ENCODE peak calls at places on chromosomes 13 and 19, in five cellular contexts. T, V, D, Q and R are unnamed samples.

GRCh38 chr13:114115796-114116195 is 16.6 kb downstream of the RASA3 start:
- DNase-seq in Q (no peak), V (no peak), T (peak; percentile 7), D (peak; percentile 48), R (no peak)

GRCh38 chr13:114034481-114034891 is 60.6 kb upstream of the C13orf46 start:
- DNase-seq in D (no peak), T (no peak), V (no peak), Q (no peak), R (no peak)

GRCh38 chr19:290539-291521 is at the start of gene PLPP2:
- DNase-seq in V (peak; percentile 76), D (peak; percentile 54), Q (no peak), T (peak; percentile 77), R (no peak)

GRCh38 chr13:43558942-43559341 is 227.8 kb downstream of the ENOX1 start:
- DNase-seq in T (no peak), D (no peak), V (no peak), Q (no peak), R (no peak)

GRCh38 chr19:15423130-15423529 is 4.3 kb upstream of the AKAP8L start:
- DNase-seq in T (no peak), V (no peak), D (no peak), Q (no peak), R (no peak)

GRCh38 chr19:55095260-55096060 is 19.8 kb downstream of the EPS8L1 start:
- DNase-seq in Q (no peak), T (no peak), D (no peak), V (no peak), R (no peak)

GRCh38 chr13:33353210-33353609 is 67.7 kb upstream of the STARD13 start:
- DNase-seq in Q (no peak), V (no peak), T (peak; percentile 47), D (peak; percentile 85), R (no peak)

GRCh38 chr13:41652735-41653361 is 195.5 kb downstream of the RGCC start:
- DNase-seq in Q (no peak), D (no peak), V (peak; percentile 60), T (no peak), R (no peak)

GRCh38 chr13:76885203-76886004 is 801 bp downstream of the KCTD12 start:
- DNase-seq in T (peak; percentile 70), D (peak; percentile 86), V (peak; percentile 81), Q (no peak), R (peak; percentile 21)

GRCh38 chr13:113759525-113760137 is 605 bp downstream of the TMEM255B start:
- DNase-seq in Q (no peak), T (no peak), V (peak; percentile 69), D (peak; percentile 62), R (no peak)

GRCh38 chr19:10226376-10227214 is 4.5 kb downstream of the S1PR2 start:
- DNase-seq in T (peak; percentile 58), V (peak; percentile 92), Q (no peak), D (peak; percentile 79), R (no peak)

GRCh38 chr19:39109641-39110040 is 15.9 kb upstream of the PAK4 start:
- DNase-seq in V (no peak), D (no peak), Q (no peak), T (no peak), R (no peak)

GRCh38 chr19:18406749-18407148 is 9.3 kb upstream of the LRRC25 start:
- DNase-seq in T (no peak), V (no peak), Q (no peak), D (no peak), R (no peak)

GRCh38 chr13:41458939-41459753 is 1.8 kb downstream of the RGCC start:
- DNase-seq in D (peak; percentile 73), V (peak; percentile 32), Q (no peak), T (peak; percentile 65), R (peak; percentile 5)

GRCh38 chr13:40206241-40207109 is 460.0 kb downstream of the FOXO1 start:
- DNase-seq in D (no peak), T (no peak), Q (no peak), V (no peak), R (no peak)

GRCh38 chr19:54952591-54953344 is 5.4 kb upstream of the NLRP7 start:
- DNase-seq in Q (no peak), D (no peak), T (no peak), V (no peak), R (no peak)

GRCh38 chr19:2035590-2035991 is 15.5 kb downstream of the MKNK2 start:
- DNase-seq in Q (no peak), V (no peak), D (no peak), T (no peak), R (no peak)

GRCh38 chr19:5035817-5036732 is 67.2 kb downstream of the KDM4B start:
- DNase-seq in Q (no peak), T (no peak), D (no peak), V (no peak), R (no peak)

GRCh38 chr13:95644611-95645052 is at the start of gene DZIP1:
- DNase-seq in V (peak; percentile 90), T (peak; percentile 65), D (peak; percentile 79), Q (peak; percentile 15), R (no peak)

GRCh38 chr19:51632126-51632525 is 1.9 kb upstream of the SIGLEC5 start:
- DNase-seq in T (no peak), D (no peak), V (no peak), Q (no peak), R (no peak)

GRCh38 chr13:22102237-22102636 is 431.4 kb downstream of the FGF9 start:
- DNase-seq in V (no peak), D (no peak), Q (no peak), T (no peak), R (no peak)

GRCh38 chr19:52170304-52170703 is 1.1 kb downstream of the ZNF836 start:
- DNase-seq in T (no peak), D (no peak), V (no peak), Q (no peak), R (no peak)

GRCh38 chr19:15288146-15288963 is 44.0 kb downstream of the BRD4 start:
- DNase-seq in Q (no peak), V (peak; percentile 72), T (no peak), D (peak; percentile 72), R (no peak)

GRCh38 chr13:37001921-37002250 is 1.3 kb downstream of the EXOSC8 start:
- DNase-seq in Q (no peak), D (no peak), T (no peak), V (no peak), R (no peak)

GRCh38 chr19:1970806-1971502 is 30.0 kb downstream of the CSNK1G2 start:
- DNase-seq in D (no peak), V (no peak), T (no peak), Q (no peak), R (no peak)

GRCh38 chr13:76836311-76836710 is 49.9 kb downstream of the KCTD12 start:
- DNase-seq in Q (no peak), T (no peak), V (no peak), D (no peak), R (no peak)

GRCh38 chr13:108705031-108705430 is 75.6 kb downstream of the MYO16 start:
- DNase-seq in D (no peak), V (no peak), Q (no peak), T (no peak), R (no peak)

GRCh38 chr19:47994209-47994802 is at the start of gene ELSPBP1:
- DNase-seq in T (no peak), V (no peak), Q (no peak), D (no peak), R (no peak)

GRCh38 chr13:45847554-45848224 is 3.9 kb downstream of the SIAH3 start:
- DNase-seq in T (peak; percentile 18), D (no peak), Q (no peak), V (no peak), R (no peak)

GRCh38 chr13:114064516-114065140 is 67.8 kb downstream of the RASA3 start:
- DNase-seq in Q (no peak), V (peak; percentile 83), T (peak; percentile 40), D (no peak), R (no peak)

GRCh38 chr19:9724157-9724556 is 44.4 kb downstream of the ZNF846 start:
- DNase-seq in T (no peak), D (no peak), V (no peak), Q (no peak), R (no peak)

GRCh38 chr13:110645750-110646149 is 30.4 kb downstream of the NAXD start:
- DNase-seq in D (no peak), T (no peak), V (no peak), Q (no peak), R (no peak)

GRCh38 chr13:110643324-110643723 is 28.0 kb downstream of the NAXD start:
- DNase-seq in V (no peak), Q (no peak), D (no peak), T (no peak), R (no peak)

GRCh38 chr13:110643768-110644421 is 28.6 kb downstream of the NAXD start:
- DNase-seq in Q (no peak), D (no peak), T (no peak), V (no peak), R (no peak)

GRCh38 chr13:110646442-110647364 is 31.4 kb downstream of the NAXD start:
- DNase-seq in V (no peak), T (no peak), Q (no peak), D (no peak), R (no peak)

DNA sequence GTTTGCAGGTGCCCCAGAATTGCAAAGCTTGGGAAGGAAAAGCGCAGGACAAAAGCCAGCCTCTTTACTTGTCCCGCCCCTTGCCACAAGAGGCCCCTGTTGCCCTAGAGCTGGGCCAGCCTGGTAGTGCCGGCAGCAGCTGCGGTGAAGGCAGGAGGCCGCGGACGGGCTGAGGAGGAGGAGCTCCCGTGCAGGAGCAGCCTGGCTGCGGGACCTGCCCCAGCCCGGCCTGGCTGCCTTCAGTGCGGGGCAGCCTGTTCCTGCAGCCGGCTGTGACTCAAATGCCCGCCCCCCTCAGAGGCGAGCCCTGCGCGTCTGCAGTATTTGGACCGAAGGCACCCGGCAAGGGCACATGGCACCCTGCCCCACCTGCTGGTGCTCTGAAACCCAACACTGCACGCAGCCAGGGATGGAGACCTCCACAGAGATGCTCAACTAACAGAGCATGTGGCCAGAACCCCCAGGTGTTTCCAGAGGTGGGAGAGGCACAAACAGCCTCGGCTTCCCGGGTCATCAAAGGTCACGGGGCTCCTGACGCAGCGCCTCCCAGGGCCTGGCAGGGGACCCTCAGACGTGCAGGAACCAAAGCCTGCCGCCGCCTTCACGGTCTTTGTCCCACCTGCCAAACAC is 29.7 kb downstream of the NAXD start:
- DNase-seq in Q (no peak), V (peak; percentile 46), T (peak; percentile 66), D (peak; percentile 88), R (no peak)
- TF ChIP-seq CTCF in Q (no peak), V (no peak), T (peak; percentile 34), D (peak; percentile 46), R (peak; percentile 10)

GRCh38 chr19:8481191-8481590 is 21.2 kb downstream of the PRAM1 start:
- DNase-seq in V (no peak), T (no peak), D (peak; percentile 60), Q (no peak), R (no peak)
- H3K27ac ChIP-seq in V (no peak overlapping the region), T (no peak overlapping the region), D (no peak overlapping the region), Q (no peak overlapping the region), R (peak overlapping the region; percentile 65)

DNA sequence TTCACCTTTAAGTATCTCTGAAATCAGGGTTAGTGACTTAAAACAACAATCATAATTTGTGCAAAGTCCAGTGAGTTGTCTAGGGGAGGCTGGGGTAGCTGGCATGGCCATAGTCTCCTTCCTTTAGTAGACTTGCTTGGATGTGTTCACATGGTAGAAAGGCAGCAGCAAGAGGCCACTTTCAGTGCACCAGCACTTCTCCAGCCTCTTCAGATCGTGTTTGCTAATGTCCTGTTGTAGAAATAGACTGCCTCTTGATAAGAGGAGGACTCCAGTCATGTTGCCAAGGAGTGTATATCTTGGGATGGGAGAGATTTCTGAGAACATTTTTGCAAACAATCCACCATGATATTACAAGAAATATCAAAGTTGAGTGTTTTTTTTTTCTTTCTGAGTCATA is 22.9 kb downstream of the WDFY2 start:
- DNase-seq in T (no peak), V (no peak), Q (no peak), D (no peak), R (no peak)
- TF ChIP-seq CTCF in T (no peak), V (no peak), Q (no peak), D (no peak), R (no peak)

GRCh38 chr19:19488875-19489690 is 26.3 kb downstream of the TSSK6 start:
- DNase-seq in V (peak; percentile 82), T (peak; percentile 79), Q (peak; percentile 77), D (peak; percentile 93), R (peak; percentile 70)
- H3K27ac ChIP-seq in V (peak overlapping the region; percentile 86), T (peak overlapping the region; percentile 71), Q (peak overlapping the region; percentile 93), D (peak overlapping the region; percentile 78), R (peak overlapping the region; percentile 66)